ENCODE peak calls at places on chromosomes 1 and 21, in five cellular contexts. One of them, this sample, is unnamed. For H3K9me3, the result is how much of the 10 kb centered on the place peaks cover.

GRCh38 chr1:17274186-17275170 is 25.6 kb downstream of the PADI3 start:
- DNase-seq in CD4-positive, alpha-beta memory T cell: no peak
- DNase-seq in CD8-positive, alpha-beta memory T cell: no peak
- DNase-seq in transverse colon: peak
- DNase-seq in neuronal stem cell: peak
- DNase-seq in this sample: no peak

GRCh38 chr1:23960291-23960718 is 677 bp downstream of the PNRC2 start:
- DNase-seq in CD8-positive, alpha-beta memory T cell: no peak
- DNase-seq in CD4-positive, alpha-beta memory T cell: no peak
- DNase-seq in transverse colon: no peak
- DNase-seq in neuronal stem cell: no peak
- DNase-seq in this sample: no peak

GRCh38 chr1:111990878-111991760 is 1.7 kb upstream of the KCND3 start:
- DNase-seq in CD4-positive, alpha-beta memory T cell: no peak
- DNase-seq in transverse colon: peak
- DNase-seq in CD8-positive, alpha-beta memory T cell: no peak
- DNase-seq in neuronal stem cell: peak
- DNase-seq in this sample: no peak

GRCh38 chr21:36704281-36704957 is 5.5 kb downstream of the SIM2 start:
- DNase-seq in neuronal stem cell: no peak
- DNase-seq in CD8-positive, alpha-beta memory T cell: no peak
- DNase-seq in transverse colon: no peak
- DNase-seq in CD4-positive, alpha-beta memory T cell: no peak
- DNase-seq in this sample: no peak

GRCh38 chr1:24659993-24660665 is 17.0 kb downstream of the SRRM1 start:
- DNase-seq in CD4-positive, alpha-beta memory T cell: no peak
- DNase-seq in neuronal stem cell: no peak
- DNase-seq in transverse colon: no peak
- DNase-seq in CD8-positive, alpha-beta memory T cell: no peak
- DNase-seq in this sample: no peak

GRCh38 chr1:50930193-50930592 is 29.9 kb downstream of the FAF1 start:
- DNase-seq in CD4-positive, alpha-beta memory T cell: no peak
- DNase-seq in CD8-positive, alpha-beta memory T cell: no peak
- DNase-seq in transverse colon: no peak
- DNase-seq in neuronal stem cell: no peak
- DNase-seq in this sample: no peak

GRCh38 chr1:9628541-9629444 is 22.7 kb upstream of the PIK3CD start:
- DNase-seq in CD4-positive, alpha-beta memory T cell: peak
- DNase-seq in CD8-positive, alpha-beta memory T cell: peak
- DNase-seq in neuronal stem cell: no peak
- DNase-seq in transverse colon: no peak
- DNase-seq in this sample: peak

GRCh38 chr1:225462714-225463574 is 35.1 kb upstream of the LBR start:
- DNase-seq in CD8-positive, alpha-beta memory T cell: no peak
- DNase-seq in CD4-positive, alpha-beta memory T cell: no peak
- DNase-seq in transverse colon: no peak
- DNase-seq in neuronal stem cell: no peak
- DNase-seq in this sample: no peak

GRCh38 chr1:7389201-7389785 is 381.8 kb upstream of the VAMP3 start:
- DNase-seq in CD4-positive, alpha-beta memory T cell: no peak
- DNase-seq in CD8-positive, alpha-beta memory T cell: no peak
- DNase-seq in neuronal stem cell: no peak
- DNase-seq in transverse colon: no peak
- DNase-seq in this sample: peak

GRCh38 chr1:221837886-221838285 is 96.0 kb upstream of the DUSP10 start:
- DNase-seq in neuronal stem cell: no peak
- DNase-seq in CD8-positive, alpha-beta memory T cell: no peak
- DNase-seq in CD4-positive, alpha-beta memory T cell: peak
- DNase-seq in transverse colon: no peak
- DNase-seq in this sample: no peak

DNA sequence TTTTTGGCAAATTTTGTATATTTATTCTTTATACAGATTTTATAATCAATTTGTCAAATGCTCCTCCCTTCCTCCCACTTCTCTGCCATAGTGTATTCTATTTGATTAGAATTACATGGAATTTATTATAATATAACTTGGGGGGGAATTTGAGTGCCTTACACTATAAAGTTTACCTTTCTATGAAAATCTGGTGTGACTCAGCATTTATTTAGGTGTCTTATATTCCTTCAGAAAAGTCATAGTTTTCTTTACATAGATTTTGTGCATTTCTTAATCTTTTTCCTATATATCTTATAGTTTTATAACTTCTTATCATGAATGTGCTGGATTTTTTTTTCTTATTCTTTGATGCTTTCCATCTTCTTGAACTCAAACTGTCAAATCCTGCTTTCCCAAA is 21.3 kb downstream of the FASLG start:
- DNase-seq in CD4-positive, alpha-beta memory T cell: no peak
- DNase-seq in transverse colon: no peak
- DNase-seq in CD8-positive, alpha-beta memory T cell: no peak
- DNase-seq in neuronal stem cell: no peak
- DNase-seq in this sample: no peak
- H3K9me3 ChIP-seq in CD4-positive, alpha-beta memory T cell: under half
- H3K9me3 ChIP-seq in transverse colon: under half
- H3K9me3 ChIP-seq in CD8-positive, alpha-beta memory T cell: under half
- H3K9me3 ChIP-seq in neuronal stem cell: under half
- H3K9me3 ChIP-seq in this sample: under half

DNA sequence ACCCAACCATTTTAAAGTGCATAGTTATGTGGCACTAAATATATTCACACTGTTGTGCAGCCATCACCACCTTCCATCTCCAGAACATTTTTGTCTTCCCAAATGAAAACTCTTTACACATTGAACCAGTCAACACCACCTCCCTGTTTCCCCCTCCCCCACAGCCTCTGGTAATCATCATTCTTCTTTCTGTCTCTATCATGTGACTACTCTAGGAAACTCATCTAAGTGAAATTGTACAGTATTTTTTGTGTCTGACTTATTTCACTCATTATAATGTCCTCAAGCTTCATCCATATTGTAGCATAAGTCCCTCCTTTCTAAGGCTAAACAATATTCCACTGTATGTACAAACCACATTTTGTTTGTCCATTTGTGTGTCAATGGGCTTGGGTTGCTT is 128.0 kb downstream of the RUNX1 start:
- DNase-seq in neuronal stem cell: no peak
- DNase-seq in transverse colon: no peak
- DNase-seq in CD8-positive, alpha-beta memory T cell: no peak
- DNase-seq in CD4-positive, alpha-beta memory T cell: no peak
- DNase-seq in this sample: no peak
- H3K9me3 ChIP-seq in neuronal stem cell: under half
- H3K9me3 ChIP-seq in transverse colon: under half
- H3K9me3 ChIP-seq in CD8-positive, alpha-beta memory T cell: under half
- H3K9me3 ChIP-seq in CD4-positive, alpha-beta memory T cell: under half
- H3K9me3 ChIP-seq in this sample: under half

GRCh38 chr1:5745776-5746610 is 246.2 kb downstream of the NPHP4 start:
- DNase-seq in neuronal stem cell: peak
- DNase-seq in CD8-positive, alpha-beta memory T cell: peak
- DNase-seq in transverse colon: peak
- DNase-seq in CD4-positive, alpha-beta memory T cell: peak
- DNase-seq in this sample: peak

GRCh38 chr1:5748286-5749225 is 243.7 kb downstream of the NPHP4 start:
- DNase-seq in neuronal stem cell: no peak
- DNase-seq in CD8-positive, alpha-beta memory T cell: no peak
- DNase-seq in CD4-positive, alpha-beta memory T cell: no peak
- DNase-seq in transverse colon: no peak
- DNase-seq in this sample: no peak

GRCh38 chr1:5747428-5748285 is 244.6 kb downstream of the NPHP4 start:
- DNase-seq in CD4-positive, alpha-beta memory T cell: no peak
- DNase-seq in neuronal stem cell: no peak
- DNase-seq in CD8-positive, alpha-beta memory T cell: no peak
- DNase-seq in transverse colon: no peak
- DNase-seq in this sample: no peak

GRCh38 chr1:5744911-5745431 is 247.3 kb downstream of the NPHP4 start:
- DNase-seq in CD8-positive, alpha-beta memory T cell: no peak
- DNase-seq in neuronal stem cell: peak
- DNase-seq in CD4-positive, alpha-beta memory T cell: no peak
- DNase-seq in transverse colon: no peak
- DNase-seq in this sample: no peak

GRCh38 chr1:5746611-5747427 is 245.4 kb downstream of the NPHP4 start:
- DNase-seq in CD4-positive, alpha-beta memory T cell: no peak
- DNase-seq in neuronal stem cell: no peak
- DNase-seq in CD8-positive, alpha-beta memory T cell: no peak
- DNase-seq in transverse colon: no peak
- DNase-seq in this sample: no peak
- H3K9me3 ChIP-seq in CD4-positive, alpha-beta memory T cell: under half
- H3K9me3 ChIP-seq in neuronal stem cell: under half
- H3K9me3 ChIP-seq in CD8-positive, alpha-beta memory T cell: under half
- H3K9me3 ChIP-seq in transverse colon: under half
- H3K9me3 ChIP-seq in this sample: under half

DNA sequence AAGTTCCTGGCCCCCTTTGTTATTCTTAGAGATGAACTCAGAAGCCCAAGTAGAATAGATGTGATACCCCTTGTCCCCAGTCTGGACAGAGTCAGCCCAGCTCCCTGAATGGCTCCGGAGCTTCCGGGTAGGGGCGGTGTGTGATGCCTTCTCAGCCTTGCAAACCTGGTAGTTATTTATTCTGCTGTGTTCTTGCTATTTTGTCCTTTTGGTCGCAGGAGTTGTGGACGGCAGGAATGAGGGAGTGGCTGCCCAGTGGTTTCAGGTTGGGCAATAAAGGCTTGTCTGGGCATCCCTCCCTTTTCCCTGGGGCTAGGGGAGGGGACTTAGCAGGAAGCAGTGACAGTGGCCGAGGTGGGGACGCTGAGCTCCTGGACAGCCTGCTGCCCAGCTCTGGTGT is 2.8 kb downstream of the PTPRU start:
- DNase-seq in CD4-positive, alpha-beta memory T cell: no peak
- DNase-seq in transverse colon: no peak
- DNase-seq in CD8-positive, alpha-beta memory T cell: no peak
- DNase-seq in neuronal stem cell: no peak
- DNase-seq in this sample: no peak
- H3K9me3 ChIP-seq in CD4-positive, alpha-beta memory T cell: under half
- H3K9me3 ChIP-seq in transverse colon: under half
- H3K9me3 ChIP-seq in CD8-positive, alpha-beta memory T cell: under half
- H3K9me3 ChIP-seq in neuronal stem cell: under half
- H3K9me3 ChIP-seq in this sample: under half

DNA sequence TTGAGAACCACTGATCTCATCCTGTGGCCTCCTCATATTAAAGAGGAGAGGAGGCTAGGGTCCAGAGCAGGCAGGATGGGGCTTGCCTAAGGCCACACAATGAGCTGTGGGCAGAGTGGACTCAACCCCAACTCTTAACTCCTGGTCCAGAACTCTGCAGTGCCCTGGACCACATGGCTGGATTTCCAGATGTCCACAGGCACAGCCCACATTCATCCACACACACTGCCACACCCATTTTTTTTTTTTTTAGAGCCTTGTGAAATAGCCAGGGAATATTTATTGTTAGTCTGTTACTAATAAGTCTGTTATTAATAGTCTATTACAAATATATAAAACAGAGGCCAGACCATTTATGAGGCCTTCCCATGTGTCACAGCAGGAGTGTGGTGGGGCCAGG is 192.2 kb downstream of the TRABD2B start:
- DNase-seq in neuronal stem cell: no peak
- DNase-seq in CD8-positive, alpha-beta memory T cell: no peak
- DNase-seq in CD4-positive, alpha-beta memory T cell: no peak
- DNase-seq in transverse colon: no peak
- DNase-seq in this sample: no peak
- H3K9me3 ChIP-seq in neuronal stem cell: under half
- H3K9me3 ChIP-seq in CD8-positive, alpha-beta memory T cell: under half
- H3K9me3 ChIP-seq in CD4-positive, alpha-beta memory T cell: under half
- H3K9me3 ChIP-seq in transverse colon: under half
- H3K9me3 ChIP-seq in this sample: under half

GRCh38 chr1:90826834-90827233 is 109.7 kb upstream of the BARHL2 start:
- DNase-seq in CD8-positive, alpha-beta memory T cell: no peak
- DNase-seq in transverse colon: no peak
- DNase-seq in neuronal stem cell: no peak
- DNase-seq in CD4-positive, alpha-beta memory T cell: no peak
- DNase-seq in this sample: no peak
- H3K9me3 ChIP-seq in CD8-positive, alpha-beta memory T cell: under half
- H3K9me3 ChIP-seq in transverse colon: under half
- H3K9me3 ChIP-seq in neuronal stem cell: under half
- H3K9me3 ChIP-seq in CD4-positive, alpha-beta memory T cell: under half
- H3K9me3 ChIP-seq in this sample: under half

GRCh38 chr1:152756872-152757271 is 953 bp upstream of the KPRP start:
- DNase-seq in CD8-positive, alpha-beta memory T cell: no peak
- DNase-seq in CD4-positive, alpha-beta memory T cell: no peak
- DNase-seq in neuronal stem cell: no peak
- DNase-seq in transverse colon: no peak
- DNase-seq in this sample: no peak

GRCh38 chr1:152757747-152758146 is at the start of gene KPRP:
- DNase-seq in transverse colon: no peak
- DNase-seq in CD4-positive, alpha-beta memory T cell: no peak
- DNase-seq in neuronal stem cell: no peak
- DNase-seq in CD8-positive, alpha-beta memory T cell: no peak
- DNase-seq in this sample: no peak

GRCh38 chr1:152747831-152748230 is 10.0 kb upstream of the KPRP start:
- DNase-seq in CD4-positive, alpha-beta memory T cell: no peak
- DNase-seq in transverse colon: no peak
- DNase-seq in CD8-positive, alpha-beta memory T cell: no peak
- DNase-seq in neuronal stem cell: no peak
- DNase-seq in this sample: no peak

GRCh38 chr1:152753586-152753985 is 4.2 kb upstream of the KPRP start:
- DNase-seq in CD8-positive, alpha-beta memory T cell: no peak
- DNase-seq in CD4-positive, alpha-beta memory T cell: no peak
- DNase-seq in neuronal stem cell: no peak
- DNase-seq in transverse colon: no peak
- DNase-seq in this sample: no peak

GRCh38 chr1:152752225-152752624 is 5.6 kb upstream of the KPRP start:
- DNase-seq in neuronal stem cell: no peak
- DNase-seq in CD4-positive, alpha-beta memory T cell: no peak
- DNase-seq in transverse colon: no peak
- DNase-seq in CD8-positive, alpha-beta memory T cell: no peak
- DNase-seq in this sample: no peak
- H3K9me3 ChIP-seq in neuronal stem cell: under half
- H3K9me3 ChIP-seq in CD4-positive, alpha-beta memory T cell: under half
- H3K9me3 ChIP-seq in transverse colon: under half
- H3K9me3 ChIP-seq in CD8-positive, alpha-beta memory T cell: under half
- H3K9me3 ChIP-seq in this sample: under half

DNA sequence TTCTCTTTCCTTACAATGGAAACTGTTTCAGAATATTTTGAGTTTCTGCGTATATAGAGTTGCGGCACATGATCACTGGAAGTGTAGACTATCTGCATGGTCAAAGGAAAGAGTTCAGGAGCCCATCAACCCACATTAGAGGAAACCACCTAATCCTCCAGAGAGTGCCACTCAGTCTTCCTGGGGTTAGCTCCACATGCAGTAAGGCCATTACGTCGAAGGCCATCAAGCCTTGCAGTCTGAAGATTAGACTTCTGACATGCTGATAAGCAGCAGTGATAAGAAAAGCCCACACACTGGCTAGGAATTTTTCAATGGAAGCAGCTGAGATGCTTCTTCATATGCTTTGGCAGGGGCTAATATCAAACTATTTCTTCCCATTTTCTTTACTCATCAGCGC is 7.6 kb downstream of the ZNF669 start:
- DNase-seq in transverse colon: no peak
- DNase-seq in CD8-positive, alpha-beta memory T cell: no peak
- DNase-seq in neuronal stem cell: no peak
- DNase-seq in CD4-positive, alpha-beta memory T cell: no peak
- DNase-seq in this sample: no peak
- H3K9me3 ChIP-seq in transverse colon: under half
- H3K9me3 ChIP-seq in CD8-positive, alpha-beta memory T cell: under half
- H3K9me3 ChIP-seq in neuronal stem cell: half or more
- H3K9me3 ChIP-seq in CD4-positive, alpha-beta memory T cell: under half
- H3K9me3 ChIP-seq in this sample: under half

GRCh38 chr1:4054957-4055676 is 155.0 kb upstream of the C1orf174 start:
- DNase-seq in neuronal stem cell: no peak
- DNase-seq in transverse colon: no peak
- DNase-seq in CD8-positive, alpha-beta memory T cell: no peak
- DNase-seq in CD4-positive, alpha-beta memory T cell: no peak
- DNase-seq in this sample: no peak
- H3K9me3 ChIP-seq in neuronal stem cell: under half
- H3K9me3 ChIP-seq in transverse colon: under half
- H3K9me3 ChIP-seq in CD8-positive, alpha-beta memory T cell: under half
- H3K9me3 ChIP-seq in CD4-positive, alpha-beta memory T cell: under half
- H3K9me3 ChIP-seq in this sample: under half

This sample was measured in CD8-positive, alpha-beta T cell.